ENCODE peak calls at places on chromosome 2, in nine cellular contexts. T is lower lobe of right lung; S is LoVo; N is right cardiac atrium; X is activated CD4-positive, alpha-beta T cell treated with anti-CD3 and anti-CD28 coated beads, Interleukin-2, amount 50 U/mL, for 24 hours; Q is ureter; Y is activated T-cell treated with anti-CD3 and anti-CD28 coated beads for 4 hours; K is cardiac fibroblast; F is cerebellar cortex. B is an unnamed sample.

GRCh38 chr2:103152556-103152955 is 390.7 kb downstream of the TMEM182 start:
- DNase-seq in T (no peak), S (no peak), N (no peak), X (no peak), Q (no peak), Y (no peak), K (no peak), F (no peak), B (no peak)

GRCh38 chr2:102342888-102343287 is 12.7 kb upstream of the IL18R1 start:
- DNase-seq in T (no peak), S (no peak), N (peak), X (no peak), Q (no peak), Y (no peak), K (peak), F (no peak), B (no peak)

GRCh38 chr2:84971799-84972790 is 1.1 kb downstream of the KCMF1 start:
- DNase-seq in T (peak), S (no peak), N (peak), X (peak), Q (peak), Y (peak), K (peak), F (no peak), B (no peak)

GRCh38 chr2:240339411-240340360 is 95.8 kb upstream of the GPC1 start:
- DNase-seq in T (no peak), S (no peak), N (no peak), X (no peak), Q (no peak), Y (no peak), K (no peak), F (no peak), B (no peak)

GRCh38 chr2:60948926-60949579 is 67.7 kb downstream of the REL start:
- DNase-seq in T (no peak), S (peak), N (no peak), X (no peak), Q (no peak), Y (no peak), K (peak), F (no peak), B (peak)

GRCh38 chr2:162475661-162476060 is 131.7 kb downstream of the GCA start:
- DNase-seq in T (no peak), S (no peak), N (no peak), X (no peak), Q (no peak), Y (no peak), K (peak), F (no peak), B (no peak)

GRCh38 chr2:54627973-54628372 is 95.5 kb upstream of the EML6 start:
- DNase-seq in T (no peak), S (no peak), N (no peak), X (no peak), Q (no peak), Y (no peak), K (no peak), F (no peak), B (no peak)

GRCh38 chr2:233544079-233544690 is 22.4 kb downstream of the USP40 start:
- DNase-seq in T (no peak), S (no peak), N (no peak), X (no peak), Q (no peak), Y (no peak), K (no peak), F (no peak), B (no peak)

GRCh38 chr2:833180-833579 is 117.5 kb upstream of the SNTG2 start:
- DNase-seq in T (no peak), S (no peak), N (no peak), X (no peak), Q (no peak), Y (no peak), K (no peak), F (no peak), B (no peak)

GRCh38 chr2:172693037-172693436 is 42.6 kb upstream of the RAPGEF4 start:
- DNase-seq in T (no peak), S (peak), N (peak), X (no peak), Q (no peak), Y (peak), K (peak), F (peak), B (peak)

GRCh38 chr2:190186238-190186637 is 123.7 kb upstream of the MSTN start:
- DNase-seq in T (no peak), S (no peak), N (no peak), X (no peak), Q (no peak), Y (no peak), K (peak), F (no peak), B (no peak)

GRCh38 chr2:185628985-185629384 is 109.6 kb upstream of the FSIP2 start:
- DNase-seq in T (no peak), S (no peak), N (peak), X (no peak), Q (no peak), Y (no peak), K (no peak), F (peak), B (no peak)

GRCh38 chr2:207831569-207832248 is 62.0 kb upstream of the FZD5 start:
- DNase-seq in T (no peak), S (no peak), N (no peak), X (no peak), Q (no peak), Y (no peak), K (no peak), F (no peak), B (no peak)

GRCh38 chr2:23209059-23209458 is 175.9 kb upstream of the KLHL29 start:
- DNase-seq in T (no peak), S (no peak), N (no peak), X (no peak), Q (no peak), Y (no peak), K (no peak), F (no peak), B (no peak)

GRCh38 chr2:18830962-18831361 is 241.6 kb upstream of the NT5C1B start:
- DNase-seq in T (no peak), S (no peak), N (no peak), X (no peak), Q (no peak), Y (no peak), K (no peak), F (no peak), B (no peak)

GRCh38 chr2:240277073-240277806 is 136.8 kb upstream of the OTOS start:
- DNase-seq in T (no peak), S (no peak), N (no peak), X (no peak), Q (no peak), Y (no peak), K (peak), F (no peak), B (no peak)

GRCh38 chr2:46239847-46240181 is 57.4 kb upstream of the EPAS1 start:
- DNase-seq in T (no peak), S (no peak), N (no peak), X (peak), Q (no peak), Y (peak), K (no peak), F (no peak), B (no peak)

GRCh38 chr2:102806250-102806837 is 44.5 kb downstream of the TMEM182 start:
- DNase-seq in T (no peak), S (peak), N (peak), X (peak), Q (peak), Y (peak), K (peak), F (peak), B (no peak)

GRCh38 chr2:160097329-160097728 is 34.9 kb upstream of the PLA2R1 start:
- DNase-seq in T (no peak), S (no peak), N (no peak), X (no peak), Q (no peak), Y (no peak), K (no peak), F (no peak), B (no peak)

GRCh38 chr2:23861952-23862351 is 65.0 kb downstream of the ATAD2B start:
- DNase-seq in T (no peak), S (no peak), N (no peak), X (no peak), Q (no peak), Y (no peak), K (no peak), F (no peak), B (no peak)

GRCh38 chr2:37871453-37872191 is 53.5 kb upstream of the RMDN2 start:
- DNase-seq in T (no peak), S (peak), N (no peak), X (no peak), Q (no peak), Y (no peak), K (peak), F (no peak), B (peak)

GRCh38 chr2:198700330-198700729 is 757.4 kb downstream of the SATB2 start:
- DNase-seq in T (no peak), S (no peak), N (no peak), X (no peak), Q (no peak), Y (no peak), K (no peak), F (no peak), B (no peak)

GRCh38 chr2:67215214-67215613 is 181.9 kb upstream of the ETAA1 start:
- DNase-seq in T (peak), S (peak), N (no peak), X (no peak), Q (peak), Y (no peak), K (peak), F (no peak), B (no peak)

GRCh38 chr2:114044985-114045384 is 155.1 kb downstream of the ACTR3 start:
- DNase-seq in T (no peak), S (no peak), N (no peak), X (no peak), Q (no peak), Y (no peak), K (no peak), F (no peak), B (no peak)

GRCh38 chr2:168118733-168119518 is 128.5 kb downstream of the STK39 start:
- DNase-seq in T (no peak), S (peak), N (no peak), X (no peak), Q (no peak), Y (no peak), K (peak), F (peak), B (no peak)

GRCh38 chr2:1234731-1235308 is 178.4 kb upstream of the TPO start:
- DNase-seq in T (no peak), S (no peak), N (no peak), X (no peak), Q (no peak), Y (no peak), K (peak), F (no peak), B (no peak)

GRCh38 chr2:75294362-75294761 is 95.0 kb upstream of the TACR1 start:
- DNase-seq in T (no peak), S (no peak), N (no peak), X (no peak), Q (no peak), Y (no peak), K (no peak), F (no peak), B (no peak)

GRCh38 chr2:241506793-241507429 is 1.5 kb downstream of the STK25 start:
- DNase-seq in T (no peak), S (no peak), N (peak), X (no peak), Q (no peak), Y (no peak), K (no peak), F (no peak), B (no peak)

GRCh38 chr2:174450021-174450816 is 36.6 kb downstream of the GPR155 start:
- DNase-seq in T (no peak), S (no peak), N (no peak), X (no peak), Q (no peak), Y (no peak), K (no peak), F (no peak), B (no peak)

GRCh38 chr2:3725002-3725401 is 21.6 kb downstream of the DCDC2C start:
- DNase-seq in T (no peak), S (no peak), N (no peak), X (no peak), Q (no peak), Y (no peak), K (no peak), F (no peak), B (no peak)

GRCh38 chr2:161123531-161124030 is 36.6 kb upstream of the TANK start:
- DNase-seq in T (no peak), S (peak), N (no peak), X (no peak), Q (no peak), Y (no peak), K (no peak), F (no peak), B (peak)

GRCh38 chr2:67917332-67918054 is 145.3 kb downstream of the C1D start:
- DNase-seq in T (no peak), S (no peak), N (no peak), X (no peak), Q (no peak), Y (no peak), K (peak), F (no peak), B (no peak)

GRCh38 chr2:40488927-40489677 is 37.2 kb upstream of the SLC8A1 start:
- DNase-seq in T (no peak), S (peak), N (no peak), X (no peak), Q (no peak), Y (no peak), K (peak), F (no peak), B (no peak)

GRCh38 chr2:233990261-233990798 is 60.2 kb upstream of the SPP2 start:
- DNase-seq in T (no peak), S (no peak), N (no peak), X (no peak), Q (no peak), Y (no peak), K (no peak), F (no peak), B (no peak)

GRCh38 chr2:238425979-238426567 is 654 bp upstream of the ASB1 start:
- DNase-seq in T (no peak), S (peak), N (no peak), X (no peak), Q (no peak), Y (no peak), K (peak), F (peak), B (peak)